ENCODE peak calls at places on chromosomes 3 and 15, in six cellular contexts. One of them, this sample, is unnamed.

GRCh38 chr15:78676424-78677110 is 35.6 kb upstream of the CHRNB4 start:
- DNase-seq in MM.1S: no peak
- DNase-seq in upper lobe of right lung: no peak
- DNase-seq in HFFc6: no peak
- DNase-seq in B cell: no peak
- DNase-seq in choroid plexus epithelial cell: no peak
- DNase-seq in this sample: no peak

GRCh38 chr3:62051506-62051905 is 321.8 kb downstream of the FEZF2 start:
- DNase-seq in upper lobe of right lung: no peak
- DNase-seq in HFFc6: peak
- DNase-seq in B cell: no peak
- DNase-seq in choroid plexus epithelial cell: peak
- DNase-seq in MM.1S: no peak
- DNase-seq in this sample: no peak

GRCh38 chr3:24278526-24278925 is 216.1 kb downstream of the THRB start:
- DNase-seq in choroid plexus epithelial cell: no peak
- DNase-seq in HFFc6: no peak
- DNase-seq in B cell: no peak
- DNase-seq in upper lobe of right lung: no peak
- DNase-seq in MM.1S: no peak
- DNase-seq in this sample: no peak

GRCh38 chr15:74752486-74753395 is 4.1 kb downstream of the CYP1A2 start:
- DNase-seq in HFFc6: peak
- DNase-seq in B cell: no peak
- DNase-seq in upper lobe of right lung: no peak
- DNase-seq in choroid plexus epithelial cell: peak
- DNase-seq in MM.1S: no peak
- DNase-seq in this sample: no peak

GRCh38 chr3:151156618-151157216 is 46.3 kb downstream of the GPR171 start:
- DNase-seq in MM.1S: peak
- DNase-seq in upper lobe of right lung: no peak
- DNase-seq in HFFc6: peak
- DNase-seq in B cell: peak
- DNase-seq in choroid plexus epithelial cell: peak
- DNase-seq in this sample: peak

GRCh38 chr3:178833696-178834095 is 237.9 kb downstream of the ZMAT3 start:
- DNase-seq in HFFc6: no peak
- DNase-seq in MM.1S: no peak
- DNase-seq in B cell: no peak
- DNase-seq in choroid plexus epithelial cell: no peak
- DNase-seq in upper lobe of right lung: no peak
- DNase-seq in this sample: no peak

GRCh38 chr3:157103860-157104259 is 56.1 kb downstream of the CCNL1 start:
- DNase-seq in MM.1S: peak
- DNase-seq in upper lobe of right lung: no peak
- DNase-seq in HFFc6: no peak
- DNase-seq in choroid plexus epithelial cell: no peak
- DNase-seq in B cell: no peak
- DNase-seq in this sample: no peak

GRCh38 chr15:64334530-64334929 is 21.4 kb downstream of the CSNK1G1 start:
- DNase-seq in upper lobe of right lung: no peak
- DNase-seq in B cell: no peak
- DNase-seq in HFFc6: no peak
- DNase-seq in MM.1S: no peak
- DNase-seq in choroid plexus epithelial cell: no peak
- DNase-seq in this sample: no peak

GRCh38 chr3:65953881-65954733 is 84.6 kb downstream of the MAGI1 start:
- DNase-seq in HFFc6: no peak
- DNase-seq in MM.1S: no peak
- DNase-seq in B cell: no peak
- DNase-seq in choroid plexus epithelial cell: no peak
- DNase-seq in upper lobe of right lung: peak
- DNase-seq in this sample: peak

GRCh38 chr3:108285176-108285575 is 11.2 kb upstream of the HHLA2 start:
- DNase-seq in B cell: no peak
- DNase-seq in MM.1S: no peak
- DNase-seq in choroid plexus epithelial cell: no peak
- DNase-seq in upper lobe of right lung: no peak
- DNase-seq in HFFc6: no peak
- DNase-seq in this sample: no peak

GRCh38 chr3:112738366-112738765 is 97.4 kb upstream of the CCDC80 start:
- DNase-seq in HFFc6: no peak
- DNase-seq in B cell: no peak
- DNase-seq in upper lobe of right lung: no peak
- DNase-seq in MM.1S: no peak
- DNase-seq in choroid plexus epithelial cell: peak
- DNase-seq in this sample: no peak

GRCh38 chr15:79875213-79875612 is 21.6 kb downstream of the MTHFS start:
- DNase-seq in upper lobe of right lung: no peak
- DNase-seq in choroid plexus epithelial cell: no peak
- DNase-seq in B cell: no peak
- DNase-seq in MM.1S: no peak
- DNase-seq in HFFc6: no peak
- DNase-seq in this sample: no peak

GRCh38 chr3:65785065-65785645 is 253.6 kb downstream of the MAGI1 start:
- DNase-seq in MM.1S: peak
- DNase-seq in B cell: no peak
- DNase-seq in choroid plexus epithelial cell: peak
- DNase-seq in upper lobe of right lung: no peak
- DNase-seq in HFFc6: peak
- DNase-seq in this sample: peak

GRCh38 chr3:124770341-124771082 is 40.3 kb downstream of the UMPS start:
- DNase-seq in MM.1S: peak
- DNase-seq in HFFc6: no peak
- DNase-seq in B cell: no peak
- DNase-seq in choroid plexus epithelial cell: no peak
- DNase-seq in upper lobe of right lung: no peak
- DNase-seq in this sample: no peak

GRCh38 chr15:58330836-58331561 is 100.8 kb upstream of the LIPC start:
- DNase-seq in HFFc6: no peak
- DNase-seq in MM.1S: no peak
- DNase-seq in upper lobe of right lung: no peak
- DNase-seq in B cell: no peak
- DNase-seq in choroid plexus epithelial cell: peak
- DNase-seq in this sample: no peak

GRCh38 chr3:178082508-178082907 is 453.7 kb upstream of the KCNMB2 start:
- DNase-seq in B cell: no peak
- DNase-seq in choroid plexus epithelial cell: no peak
- DNase-seq in HFFc6: no peak
- DNase-seq in MM.1S: no peak
- DNase-seq in upper lobe of right lung: no peak
- DNase-seq in this sample: no peak

GRCh38 chr3:141279074-141279945 is 47.7 kb downstream of the PXYLP1 start:
- DNase-seq in choroid plexus epithelial cell: peak
- DNase-seq in B cell: no peak
- DNase-seq in MM.1S: peak
- DNase-seq in upper lobe of right lung: no peak
- DNase-seq in HFFc6: no peak
- DNase-seq in this sample: no peak

GRCh38 chr3:189349772-189350171 is 178.0 kb downstream of the TPRG1 start:
- DNase-seq in HFFc6: no peak
- DNase-seq in upper lobe of right lung: no peak
- DNase-seq in choroid plexus epithelial cell: no peak
- DNase-seq in B cell: no peak
- DNase-seq in MM.1S: peak
- DNase-seq in this sample: no peak

GRCh38 chr15:25947336-25948080 is 84.4 kb upstream of the ATP10A start:
- DNase-seq in upper lobe of right lung: no peak
- DNase-seq in MM.1S: no peak
- DNase-seq in choroid plexus epithelial cell: no peak
- DNase-seq in HFFc6: peak
- DNase-seq in B cell: no peak
- DNase-seq in this sample: peak

GRCh38 chr3:28279770-28280169 is 38.4 kb downstream of the CMC1 start:
- DNase-seq in MM.1S: no peak
- DNase-seq in choroid plexus epithelial cell: peak
- DNase-seq in B cell: no peak
- DNase-seq in HFFc6: no peak
- DNase-seq in upper lobe of right lung: no peak
- DNase-seq in this sample: no peak

DNA sequence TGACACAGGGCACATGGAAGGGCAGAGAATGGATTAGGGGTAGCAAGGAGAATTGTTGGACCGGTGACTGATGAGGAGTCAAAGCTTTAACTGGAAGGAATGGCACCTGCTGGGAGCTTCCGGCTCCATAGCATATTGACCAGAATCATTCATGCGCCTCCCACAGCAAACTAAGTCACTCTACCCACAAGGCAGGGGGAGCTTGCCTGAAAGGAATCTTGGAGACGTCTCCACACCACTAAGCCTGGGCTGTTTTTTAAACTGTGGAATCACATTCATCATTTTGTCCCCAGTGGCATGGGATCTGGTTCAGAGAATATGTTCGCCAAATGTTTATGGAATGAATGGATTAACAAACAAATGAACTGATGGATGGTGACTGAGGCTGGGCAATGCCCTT is 57.0 kb upstream of the ITGA11 start:
- DNase-seq in choroid plexus epithelial cell: no peak
- DNase-seq in HFFc6: no peak
- DNase-seq in upper lobe of right lung: no peak
- DNase-seq in MM.1S: no peak
- DNase-seq in B cell: no peak
- DNase-seq in this sample: no peak
- TF ChIP-seq CTCF in choroid plexus epithelial cell: no peak
- TF ChIP-seq CTCF in HFFc6: no peak
- TF ChIP-seq CTCF in upper lobe of right lung: no peak
- TF ChIP-seq CTCF in MM.1S: no peak
- TF ChIP-seq CTCF in B cell: no peak
- TF ChIP-seq CTCF in this sample: no peak

GRCh38 chr3:175127075-175127662 is 268.0 kb downstream of the NAALADL2 start:
- DNase-seq in MM.1S: no peak
- DNase-seq in upper lobe of right lung: no peak
- DNase-seq in B cell: no peak
- DNase-seq in HFFc6: no peak
- DNase-seq in choroid plexus epithelial cell: no peak
- DNase-seq in this sample: no peak

DNA sequence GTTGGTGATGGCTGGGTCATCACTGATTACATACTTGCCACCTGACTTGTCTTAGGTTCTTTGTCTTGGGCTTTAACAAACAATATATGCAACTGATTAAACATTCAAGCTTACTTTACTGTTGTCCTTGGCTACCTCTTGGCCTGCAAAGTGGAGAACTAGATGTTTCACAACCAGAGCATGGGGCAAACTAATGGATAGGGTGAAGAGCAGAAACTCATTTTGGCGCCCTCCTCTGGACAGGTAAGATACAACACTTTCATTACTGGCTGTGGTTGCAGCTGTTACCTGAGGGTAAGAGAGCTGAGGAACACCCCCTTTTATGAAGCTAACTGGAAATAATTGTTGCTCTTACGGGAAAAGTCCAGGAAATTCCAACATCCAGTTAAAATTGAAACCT is 262.1 kb downstream of the NAALADL2 start:
- DNase-seq in MM.1S: peak
- DNase-seq in upper lobe of right lung: no peak
- DNase-seq in B cell: no peak
- DNase-seq in HFFc6: no peak
- DNase-seq in choroid plexus epithelial cell: no peak
- DNase-seq in this sample: peak
- TF ChIP-seq CTCF in MM.1S: peak
- TF ChIP-seq CTCF in upper lobe of right lung: peak
- TF ChIP-seq CTCF in B cell: no peak
- TF ChIP-seq CTCF in HFFc6: peak
- TF ChIP-seq CTCF in choroid plexus epithelial cell: peak
- TF ChIP-seq CTCF in this sample: peak

GRCh38 chr3:94525039-94525438 is 462.2 kb downstream of the NSUN3 start:
- DNase-seq in HFFc6: no peak
- DNase-seq in upper lobe of right lung: no peak
- DNase-seq in MM.1S: no peak
- DNase-seq in B cell: no peak
- DNase-seq in choroid plexus epithelial cell: peak
- DNase-seq in this sample: no peak
- TF ChIP-seq CTCF in HFFc6: no peak
- TF ChIP-seq CTCF in upper lobe of right lung: peak
- TF ChIP-seq CTCF in MM.1S: no peak
- TF ChIP-seq CTCF in B cell: no peak
- TF ChIP-seq CTCF in choroid plexus epithelial cell: peak
- TF ChIP-seq CTCF in this sample: no peak

GRCh38 chr15:49044761-49045571 is 1.3 kb downstream of the SECISBP2L start:
- DNase-seq in HFFc6: no peak
- DNase-seq in upper lobe of right lung: no peak
- DNase-seq in choroid plexus epithelial cell: peak
- DNase-seq in B cell: no peak
- DNase-seq in MM.1S: no peak
- DNase-seq in this sample: no peak

GRCh38 chr15:49045691-49046112 is 544 bp downstream of the SECISBP2L start:
- DNase-seq in HFFc6: peak
- DNase-seq in B cell: peak
- DNase-seq in upper lobe of right lung: no peak
- DNase-seq in MM.1S: peak
- DNase-seq in choroid plexus epithelial cell: peak
- DNase-seq in this sample: peak

GRCh38 chr15:49047456-49047855 is 1.2 kb upstream of the SECISBP2L start:
- DNase-seq in choroid plexus epithelial cell: no peak
- DNase-seq in MM.1S: no peak
- DNase-seq in upper lobe of right lung: no peak
- DNase-seq in B cell: no peak
- DNase-seq in HFFc6: no peak
- DNase-seq in this sample: no peak

GRCh38 chr15:49044002-49044401 is 2.2 kb downstream of the SECISBP2L start:
- DNase-seq in MM.1S: no peak
- DNase-seq in B cell: no peak
- DNase-seq in upper lobe of right lung: no peak
- DNase-seq in choroid plexus epithelial cell: no peak
- DNase-seq in HFFc6: no peak
- DNase-seq in this sample: no peak

DNA sequence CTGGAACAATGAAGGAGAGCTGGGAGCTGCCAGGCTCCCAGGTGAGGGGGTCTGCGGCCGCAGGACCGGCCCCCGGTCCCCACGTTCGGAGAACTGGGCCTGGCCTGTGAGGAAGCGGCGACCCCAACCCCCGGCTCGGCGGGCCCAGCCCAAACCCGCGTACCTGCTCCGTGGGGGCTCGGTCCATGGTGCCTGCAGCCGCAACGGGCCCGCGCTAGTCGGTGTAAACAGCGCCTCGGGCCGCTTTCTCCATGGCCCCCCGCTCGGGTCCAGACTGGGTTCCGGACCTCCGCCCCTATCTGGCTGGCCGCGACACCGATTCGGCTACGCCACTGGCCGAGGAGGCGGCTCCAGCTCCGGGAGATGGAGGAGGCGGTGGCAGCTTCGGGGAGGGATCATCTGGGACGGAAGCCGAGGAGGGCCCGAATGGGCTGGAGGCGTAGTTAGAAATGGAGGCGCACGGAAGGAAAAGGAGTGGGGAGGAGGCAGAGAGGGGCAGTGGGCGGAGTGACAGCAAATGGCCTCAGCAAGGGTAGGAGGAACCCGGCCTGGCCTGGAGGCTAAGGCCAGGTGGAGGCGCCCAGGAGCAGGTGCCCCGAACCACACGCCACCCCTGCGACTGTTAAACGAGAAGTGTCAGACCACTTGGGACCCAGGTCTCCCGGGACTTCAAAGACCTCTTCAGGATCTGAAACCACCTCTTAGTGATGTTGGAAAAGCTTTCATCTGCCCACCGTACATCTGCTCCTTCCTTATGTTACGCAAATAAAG is at the start of gene SECISBP2L:
- DNase-seq in B cell: peak
- DNase-seq in HFFc6: peak
- DNase-seq in choroid plexus epithelial cell: peak
- DNase-seq in upper lobe of right lung: peak
- DNase-seq in MM.1S: peak
- DNase-seq in this sample: peak
- TF ChIP-seq CTCF in B cell: peak
- TF ChIP-seq CTCF in HFFc6: peak
- TF ChIP-seq CTCF in choroid plexus epithelial cell: peak
- TF ChIP-seq CTCF in upper lobe of right lung: peak
- TF ChIP-seq CTCF in MM.1S: peak
- TF ChIP-seq CTCF in this sample: no peak